ENCODE peak calls at places on chromosomes 5 and 9, in five cellular contexts. D is globus pallidus; F is amniotic stem cell; Z is activated T-helper 2 cell treated with anti-CD3 and anti-CD28 coated beads, Interferon-gamma antibody, Interleukin-2, Interleukin-4, amounts not matched to agents 10 μg/mL and 5 μg/mL and 100 μg/mL, durations not matched to agents 14 hours and 24 hours and 36 hours; O is naive thymus-derived CD4-positive, alpha-beta T cell. S is an unnamed sample.

GRCh38 chr9:101162231-101162630 is 133.7 kb downstream of the PLPPR1 start:
- DNase-seq in F (no peak), O (no peak), D (peak; percentile 92), Z (no peak), S (no peak)

GRCh38 chr9:34102796-34103195 is 23.7 kb downstream of the DCAF12 start:
- DNase-seq in F (no peak), Z (no peak), D (no peak), O (no peak), S (no peak)

GRCh38 chr5:39106332-39106731 is 32.1 kb upstream of the RICTOR start:
- DNase-seq in F (no peak), Z (no peak), D (no peak), O (peak; percentile 22), S (no peak)

GRCh38 chr5:156589859-156590216 is 260.3 kb upstream of the PPP1R2B start:
- DNase-seq in Z (no peak), D (peak; percentile 90), O (no peak), F (no peak), S (no peak)

GRCh38 chr9:73441890-73442818 is 290.5 kb downstream of the ANXA1 start:
- DNase-seq in F (no peak), O (no peak), D (no peak), Z (no peak), S (no peak)

GRCh38 chr9:23496827-23497226 is 329.2 kb downstream of the ELAVL2 start:
- DNase-seq in D (no peak), F (no peak), O (no peak), Z (no peak), S (no peak)

GRCh38 chr9:134619983-134620612 is 21.5 kb upstream of the COL5A1 start:
- DNase-seq in D (no peak), F (no peak), O (no peak), Z (no peak), S (no peak)

GRCh38 chr5:180078348-180078747 is 6.8 kb upstream of the RNF130 start:
- DNase-seq in F (no peak), Z (no peak), D (no peak), O (no peak), S (no peak)

GRCh38 chr9:121349009-121349408 is 21.0 kb downstream of the STOM start:
- DNase-seq in F (no peak), D (no peak), Z (no peak), O (no peak), S (no peak)

GRCh38 chr5:124906339-124907097 is 160.1 kb upstream of the ZNF608 start:
- DNase-seq in F (no peak), D (peak; percentile 94), Z (no peak), O (no peak), S (peak; percentile 59)

GRCh38 chr9:112896131-112896530 is 5.5 kb upstream of the SLC46A2 start:
- DNase-seq in D (no peak), F (no peak), Z (no peak), O (no peak), S (no peak)

GRCh38 chr5:37722236-37723146 is 117.3 kb downstream of the GDNF start:
- DNase-seq in D (no peak), Z (peak; percentile 31), F (peak; percentile 69), O (no peak), S (no peak)